ENCODE peak calls at places on chromosomes 6 and 20, in six cellular contexts. S is GM18507, F is tibial artery, Q is GOT3, Z is NCI-H146, V is amygdala. R is an unnamed sample.

GRCh38 chr6:88422831-88423230 is 256.7 kb upstream of the CNR1 start:
- DNase-seq in S (no peak), F (no peak), Q (no peak), Z (peak; percentile 0), V (no peak), R (no peak)

GRCh38 chr6:116572162-116572561 is 858 bp downstream of the RWDD1 start:
- DNase-seq in S (no peak), F (no peak), Q (no peak), Z (peak; percentile 25), V (no peak), R (peak; percentile 29)

GRCh38 chr6:34150766-34151165 is 4.9 kb upstream of the GRM4 start:
- DNase-seq in S (no peak), F (no peak), Q (no peak), Z (no peak), V (no peak), R (no peak)

GRCh38 chr20:9052136-9052535 is 16.8 kb upstream of the PLCB4 start:
- DNase-seq in S (no peak), F (no peak), Q (no peak), Z (no peak), V (no peak), R (no peak)

GRCh38 chr6:142014515-142014914 is 118.2 kb upstream of the GJE1 start:
- DNase-seq in S (no peak), F (no peak), Q (peak; percentile 2), Z (peak; percentile 26), V (no peak), R (no peak)

GRCh38 chr6:129500958-129501381 is 209.0 kb downstream of the ARHGAP18 start:
- DNase-seq in S (no peak), F (no peak), Q (no peak), Z (no peak), V (no peak), R (no peak)

GRCh38 chr20:46296526-46297250 is 11.6 kb downstream of the CDH22 start:
- DNase-seq in S (no peak), F (no peak), Q (no peak), Z (peak; percentile 91), V (no peak), R (no peak)

GRCh38 chr20:59560588-59561227 is 43.6 kb upstream of the PHACTR3 start:
- DNase-seq in S (no peak), F (no peak), Q (no peak), Z (no peak), V (no peak), R (no peak)

GRCh38 chr6:157921685-157922367 is 59.8 kb upstream of the SYNJ2 start:
- DNase-seq in S (no peak), F (peak; percentile 47), Q (no peak), Z (no peak), V (no peak), R (no peak)

GRCh38 chr6:98590957-98591356 is 243.4 kb upstream of the POU3F2 start:
- DNase-seq in S (no peak), F (no peak), Q (no peak), Z (peak; percentile 22), V (no peak), R (peak; percentile 21)

GRCh38 chr20:8557711-8558110 is 425.6 kb downstream of the PLCB1 start:
- DNase-seq in S (no peak), F (no peak), Q (no peak), Z (no peak), V (no peak), R (no peak)

GRCh38 chr20:20369353-20370086 is 1.6 kb downstream of the INSM1 start:
- DNase-seq in S (no peak), F (no peak), Q (no peak), Z (peak; percentile 74), V (no peak), R (peak; percentile 77)

GRCh38 chr6:87837444-87837843 is 135.4 kb upstream of the AKIRIN2 start:
- DNase-seq in S (no peak), F (no peak), Q (no peak), Z (no peak), V (no peak), R (no peak)

GRCh38 chr6:119285908-119286625 is 63.5 kb downstream of the MAN1A1 start:
- DNase-seq in S (no peak), F (no peak), Q (no peak), Z (no peak), V (no peak), R (no peak)

GRCh38 chr6:14922306-14922705 is 323.6 kb upstream of the JARID2 start:
- DNase-seq in S (no peak), F (no peak), Q (no peak), Z (no peak), V (peak; percentile 11), R (peak; percentile 50)

GRCh38 chr6:78492351-78493010 is 374.9 kb upstream of the IRAK1BP1 start:
- DNase-seq in S (no peak), F (no peak), Q (no peak), Z (peak; percentile 17), V (no peak), R (no peak)

GRCh38 chr6:27121640-27122039 is 125.9 kb upstream of the PRSS16 start:
- DNase-seq in S (no peak), F (no peak), Q (no peak), Z (no peak), V (no peak), R (no peak)

GRCh38 chr6:52233975-52234823 is 10.1 kb downstream of the IL17F start:
- DNase-seq in S (no peak), F (no peak), Q (peak; percentile 16), Z (peak; percentile 24), V (no peak), R (peak; percentile 40)

GRCh38 chr20:64157878-64158277 is 6.4 kb upstream of the MYT1 start:
- DNase-seq in S (no peak), F (no peak), Q (no peak), Z (no peak), V (no peak), R (no peak)

GRCh38 chr6:137999815-138000214 is 107.4 kb downstream of the PERP start:
- DNase-seq in S (no peak), F (no peak), Q (no peak), Z (no peak), V (no peak), R (no peak)

GRCh38 chr6:25660512-25660911 is 8.5 kb downstream of the SCGN start:
- DNase-seq in S (no peak), F (no peak), Q (peak; percentile 6), Z (peak; percentile 71), V (no peak), R (no peak)

GRCh38 chr6:32638521-32639219 is 1.5 kb downstream of the HLA-DQA1 start:
- DNase-seq in S (no peak), F (no peak), Q (no peak), Z (no peak), V (no peak), R (no peak)

GRCh38 chr20:45933231-45934045 is 1.0 kb upstream of the PCIF1 start:
- DNase-seq in S (peak; percentile 60), F (peak; percentile 63), Q (peak; percentile 34), Z (peak; percentile 99), V (peak; percentile 68), R (peak; percentile 78)

GRCh38 chr6:11218077-11218392 is 14.4 kb downstream of the NEDD9 start:
- DNase-seq in S (no peak), F (no peak), Q (no peak), Z (no peak), V (no peak), R (no peak)

GRCh38 chr20:878511-879307 is 37.4 kb downstream of the ANGPT4 start:
- DNase-seq in S (no peak), F (no peak), Q (no peak), Z (no peak), V (no peak), R (peak; percentile 33)

GRCh38 chr20:56702931-56703840 is 74.1 kb downstream of the TFAP2C start:
- DNase-seq in S (no peak), F (no peak), Q (no peak), Z (no peak), V (no peak), R (no peak)

GRCh38 chr6:56259682-56260081 is 12.3 kb upstream of the COL21A1 start:
- DNase-seq in S (no peak), F (no peak), Q (no peak), Z (peak; percentile 78), V (no peak), R (no peak)

GRCh38 chr6:127297502-127298070 is 30.9 kb downstream of the RNF146 start:
- DNase-seq in S (no peak), F (no peak), Q (no peak), Z (no peak), V (no peak), R (no peak)

GRCh38 chr6:23414204-23414501 is 711.9 kb upstream of the NRSN1 start:
- DNase-seq in S (no peak), F (no peak), Q (no peak), Z (peak; percentile 30), V (no peak), R (peak; percentile 24)

GRCh38 chr6:73586416-73586974 is 65.7 kb upstream of the EEF1A1 start:
- DNase-seq in S (no peak), F (peak; percentile 38), Q (no peak), Z (no peak), V (no peak), R (no peak)

GRCh38 chr6:72809701-72810379 is 188.0 kb downstream of the KCNQ5 start:
- DNase-seq in S (no peak), F (no peak), Q (no peak), Z (no peak), V (no peak), R (no peak)

GRCh38 chr6:54618597-54618996 is 228.0 kb upstream of the FAM83B start:
- DNase-seq in S (no peak), F (no peak), Q (no peak), Z (no peak), V (no peak), R (no peak)

GRCh38 chr6:116406678-116407345 is 36.1 kb downstream of the DSE start:
- DNase-seq in S (no peak), F (no peak), Q (no peak), Z (no peak), V (no peak), R (no peak)

GRCh38 chr6:16698988-16699868 is 62.0 kb downstream of the ATXN1 start:
- DNase-seq in S (no peak), F (no peak), Q (no peak), Z (no peak), V (no peak), R (no peak)

GRCh38 chr6:5132741-5133140 is 47.6 kb downstream of the PPP1R3G start:
- DNase-seq in S (no peak), F (peak; percentile 58), Q (no peak), Z (no peak), V (peak; percentile 9), R (no peak)

GRCh38 chr6:36863670-36864540 is 10.7 kb downstream of the PPIL1 start:
- DNase-seq in S (no peak), F (no peak), Q (no peak), Z (peak; percentile 97), V (no peak), R (peak; percentile 18)

GRCh38 chr6:41604006-41604405 is 34.3 kb upstream of the MDFI start:
- DNase-seq in S (no peak), F (no peak), Q (no peak), Z (no peak), V (no peak), R (no peak)

GRCh38 chr20:52991783-52992182 is 19.6 kb downstream of the TSHZ2 start:
- DNase-seq in S (no peak), F (no peak), Q (no peak), Z (no peak), V (no peak), R (no peak)

R was measured in retina.